ENCODE peak calls at places on chromosome 19, in five cellular contexts. J is H1, V is transverse colon, Q is lower leg skin, C is spleen. T is an unnamed sample.

GRCh38 chr19:855566-856120 is 3.5 kb downstream of the ELANE start:
- DNase-seq in J (no peak), V (no peak), Q (no peak), C (no peak), T (no peak)

GRCh38 chr19:47081095-47081494 is 32.5 kb downstream of the ZC3H4 start:
- DNase-seq in J (no peak), V (no peak), Q (no peak), C (no peak), T (no peak)

GRCh38 chr19:10224337-10224736 is 6.8 kb downstream of the S1PR2 start:
- DNase-seq in J (no peak), V (no peak), Q (no peak), C (no peak), T (no peak)

GRCh38 chr19:16095071-16095571 is 16.6 kb upstream of the RAB8A start:
- DNase-seq in J (no peak), V (no peak), Q (no peak), C (no peak), T (no peak)

GRCh38 chr19:16894080-16894479 is 5.3 kb downstream of the F2RL3 start:
- DNase-seq in J (no peak), V (no peak), Q (no peak), C (no peak), T (no peak)

GRCh38 chr19:47541507-47541906 is 26.6 kb upstream of the NAPA start:
- DNase-seq in J (no peak), V (no peak), Q (no peak), C (no peak), T (no peak)

GRCh38 chr19:29759359-29759758 is 44.3 kb upstream of the C19orf12 start:
- DNase-seq in J (no peak), V (no peak), Q (no peak), C (no peak), T (no peak)

GRCh38 chr19:55697698-55698097 is 22.7 kb downstream of the EPN1 start:
- DNase-seq in J (no peak), V (no peak), Q (no peak), C (peak), T (no peak)

DNA sequence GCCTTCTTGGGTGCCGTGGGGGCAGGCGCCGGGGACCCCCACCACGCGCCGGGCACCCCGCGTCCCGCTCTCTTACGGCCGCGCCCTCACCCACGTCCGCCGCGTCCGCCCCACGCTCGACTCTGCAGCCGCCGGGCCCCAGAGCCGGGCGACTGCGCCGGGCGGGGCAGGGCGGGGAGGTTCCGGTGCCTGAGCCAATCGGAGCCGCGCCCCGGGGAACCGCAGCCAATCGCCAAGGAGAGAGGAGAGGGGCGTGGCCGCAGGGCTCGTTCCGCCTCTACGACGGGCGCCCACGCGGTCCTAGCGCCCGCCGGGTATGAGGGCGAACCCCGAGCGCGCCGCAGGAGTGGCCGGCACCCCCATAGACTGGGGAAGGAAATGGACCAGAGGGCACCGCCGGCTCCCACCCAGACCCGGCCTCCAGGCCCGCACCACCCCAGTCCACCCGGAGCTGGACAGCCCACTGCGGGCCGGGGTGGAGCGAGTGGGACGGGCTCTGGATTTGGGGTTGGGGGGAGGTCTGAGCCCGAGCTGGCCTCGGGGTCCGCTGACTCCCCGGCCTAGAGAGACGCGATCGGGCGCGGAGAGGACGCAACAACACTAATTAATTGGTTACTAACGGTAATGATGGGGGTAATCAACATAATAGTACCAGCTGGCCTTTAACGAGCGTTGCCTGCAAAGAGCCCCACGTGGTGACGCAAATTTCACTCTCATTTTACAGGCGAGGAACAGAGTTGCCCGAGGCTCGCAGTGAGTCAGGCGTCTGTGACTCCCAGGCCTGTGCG is at the start of gene MFSD12:
- DNase-seq in J (peak), V (peak), Q (peak), C (peak), T (peak)
- TF ChIP-seq POLR2A in J (no peak), V (peak), Q (no peak), C (peak), T (no peak)

DNA sequence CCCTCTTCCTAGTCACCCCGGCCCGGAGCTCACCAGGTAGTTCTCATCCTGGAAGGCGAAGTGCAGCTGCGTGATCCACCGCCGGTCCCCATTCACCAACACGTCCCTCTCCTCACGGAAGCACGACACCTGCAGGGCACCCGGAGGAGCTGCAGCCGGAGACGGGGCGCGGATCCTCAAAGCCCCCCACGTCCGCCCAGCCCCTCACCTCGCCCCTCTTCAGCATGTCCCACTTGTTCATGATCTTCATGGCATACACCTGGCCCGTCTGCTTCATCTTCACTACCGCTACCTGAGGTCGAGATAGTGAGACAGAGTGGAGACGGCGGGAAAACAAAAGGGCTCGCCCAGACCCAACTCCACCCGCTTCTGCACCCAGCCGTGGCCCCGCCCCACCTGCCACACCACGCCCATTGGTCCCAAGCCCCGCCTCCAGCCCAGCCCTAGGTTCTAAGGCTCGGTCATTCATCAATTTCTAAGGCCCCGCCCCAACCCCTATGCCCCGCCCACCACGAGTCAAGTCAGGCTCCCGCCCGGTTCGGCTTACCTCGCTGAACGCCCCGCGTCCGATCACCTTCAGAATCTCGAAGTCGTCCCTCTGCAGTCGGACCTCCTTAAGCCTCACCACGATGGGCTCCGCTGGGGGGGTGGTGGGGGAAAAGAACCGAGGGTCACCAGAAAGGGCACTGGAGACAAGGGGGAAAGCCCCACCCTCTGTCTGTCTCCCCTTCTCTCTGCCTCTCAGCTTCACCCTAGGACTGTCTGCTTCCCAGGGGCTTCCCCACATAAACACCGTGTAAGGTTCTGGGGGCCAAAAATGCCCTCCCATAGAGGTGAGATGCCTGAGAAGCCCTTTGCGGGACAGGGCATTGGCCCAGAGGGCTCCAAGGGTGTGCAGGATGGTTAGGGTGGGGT is 2.8 kb downstream of the DMPK start:
- DNase-seq in J (peak), V (peak), Q (peak), C (peak), T (peak)
- TF ChIP-seq POLR2A in J (no peak), V (no peak), Q (no peak), C (no peak), T (no peak)

DNA sequence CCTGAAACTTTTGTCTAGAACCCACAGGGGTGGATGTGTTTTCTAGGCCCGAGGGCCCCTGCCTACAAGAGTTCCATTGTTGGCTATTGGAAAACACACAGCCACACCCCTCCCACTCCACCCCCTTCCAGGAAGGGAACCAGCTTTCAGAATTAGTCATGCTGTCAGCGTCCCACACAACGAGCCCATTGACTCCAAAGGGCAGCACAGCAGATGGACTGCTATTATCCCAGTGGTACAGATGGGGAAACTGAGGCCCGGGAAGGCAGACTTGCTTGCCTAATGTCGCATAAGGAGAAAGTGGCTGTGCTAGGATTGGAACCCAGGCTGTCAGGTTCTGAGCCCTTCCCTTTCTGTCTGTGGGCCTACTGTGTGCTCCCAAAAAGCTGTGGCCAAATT is 8.1 kb upstream of the FXYD3 start:
- DNase-seq in J (no peak), V (peak), Q (peak), C (no peak), T (peak)
- TF ChIP-seq POLR2A in J (no peak), V (no peak), Q (no peak), C (no peak), T (no peak)

GRCh38 chr19:51593138-51593890 is 22.2 kb downstream of the ZNF175 start:
- DNase-seq in J (peak), V (no peak), Q (no peak), C (no peak), T (no peak)

GRCh38 chr19:51587264-51588191 is 16.4 kb downstream of the ZNF175 start:
- DNase-seq in J (no peak), V (no peak), Q (no peak), C (no peak), T (no peak)

GRCh38 chr19:51589511-51589910 is 18.4 kb downstream of the ZNF175 start:
- DNase-seq in J (no peak), V (no peak), Q (no peak), C (no peak), T (no peak)

GRCh38 chr19:51592521-51592920 is 21.4 kb downstream of the ZNF175 start:
- DNase-seq in J (no peak), V (no peak), Q (no peak), C (no peak), T (no peak)

GRCh38 chr19:51590441-51590840 is 19.4 kb downstream of the ZNF175 start:
- DNase-seq in J (no peak), V (no peak), Q (no peak), C (no peak), T (no peak)
- TF ChIP-seq POLR2A in J (no peak), V (no peak), Q (no peak), C (no peak), T (no peak)